ENCODE peak calls at places on chromosome 7, in five cellular contexts. N, A, M, I and F are unnamed samples.
A peak's percentile ranks its signal among the peaks of the same experiment; 100 is the strongest.

GRCh38 chr7:116772423-116772852 is 89.9 kb upstream of the CAPZA2 start:
- DNase-seq in I (no peak), A (peak; percentile 76), M (no peak), N (peak; percentile 77), F (no peak)

GRCh38 chr7:100819586-100819985 is 7.7 kb downstream of the EPHB4 start:
- DNase-seq in N (no peak), A (no peak), M (no peak), I (no peak), F (no peak)

GRCh38 chr7:158559356-158559755 is 28.3 kb downstream of the PTPRN2 start:
- DNase-seq in M (no peak), A (no peak), I (no peak), N (no peak), F (no peak)

GRCh38 chr7:39979406-39980073 is 29.5 kb downstream of the CDK13 start:
- DNase-seq in N (no peak), I (peak; percentile 16), A (no peak), M (no peak), F (no peak)

GRCh38 chr7:150461520-150461919 is 11.1 kb downstream of the GIMAP8 start:
- DNase-seq in A (no peak), N (no peak), M (no peak), I (no peak), F (no peak)

GRCh38 chr7:123275036-123275753 is 75.4 kb upstream of the SLC13A1 start:
- DNase-seq in I (no peak), N (peak; percentile 70), A (peak; percentile 58), M (no peak), F (no peak)

GRCh38 chr7:151244156-151244870 is 4.2 kb downstream of the SMARCD3 start:
- DNase-seq in A (peak; percentile 72), M (peak; percentile 51), I (peak; percentile 33), N (peak; percentile 61), F (peak; percentile 70)

GRCh38 chr7:335358-336148 is 45.6 kb downstream of the FOXL3 start:
- DNase-seq in I (no peak), A (no peak), M (no peak), N (no peak), F (no peak)

GRCh38 chr7:120770206-120770605 is 87.7 kb downstream of the TSPAN12 start:
- DNase-seq in A (no peak), I (no peak), N (no peak), M (no peak), F (no peak)

GRCh38 chr7:42108803-42109528 is 128.0 kb downstream of the GLI3 start:
- DNase-seq in N (no peak), M (no peak), A (peak; percentile 46), I (no peak), F (no peak)

GRCh38 chr7:123994449-123994848 is 38.4 kb downstream of the TMEM229A start:
- DNase-seq in I (no peak), M (no peak), A (no peak), N (no peak), F (no peak)

GRCh38 chr7:874036-874749 is 2.2 kb upstream of the GET4 start:
- DNase-seq in I (no peak), M (no peak), N (no peak), A (no peak), F (no peak)

GRCh38 chr7:90568213-90568612 is 27.9 kb upstream of the CDK14 start:
- DNase-seq in A (no peak), M (no peak), I (no peak), N (peak; percentile 19), F (no peak)

GRCh38 chr7:39712746-39713145 is 89.4 kb downstream of the RALA start:
- DNase-seq in A (no peak), I (no peak), N (no peak), M (no peak), F (no peak)

GRCh38 chr7:30780909-30781308 is 9.7 kb downstream of the MINDY4 start:
- DNase-seq in M (no peak), A (no peak), I (no peak), N (no peak), F (no peak)

GRCh38 chr7:138338361-138338760 is 121.7 kb upstream of the TRIM24 start:
- DNase-seq in I (no peak), A (peak; percentile 25), N (no peak), M (no peak), F (no peak)

GRCh38 chr7:84524714-84525694 is 330.4 kb upstream of the SEMA3A start:
- DNase-seq in I (no peak), M (no peak), N (peak; percentile 89), A (peak; percentile 93), F (no peak)

GRCh38 chr7:75946207-75946855 is 31.4 kb downstream of the POR start:
- DNase-seq in I (no peak), A (no peak), M (no peak), N (no peak), F (no peak)

GRCh38 chr7:90459888-90460287 is 9.6 kb upstream of the PTTG1IP2 start:
- DNase-seq in A (no peak), N (no peak), M (no peak), I (no peak), F (no peak)

GRCh38 chr7:5283421-5284303 is 919 bp downstream of the SLC29A4 start:
- DNase-seq in A (no peak), N (no peak), M (no peak), I (no peak), F (no peak)

GRCh38 chr7:54252256-54253035 is 289.7 kb upstream of the VSTM2A start:
- DNase-seq in N (peak; percentile 3), M (no peak), A (no peak), I (no peak), F (no peak)

GRCh38 chr7:77797734-77798393 is 370 bp downstream of the TMEM60 start:
- DNase-seq in I (no peak), M (peak; percentile 47), A (no peak), N (no peak), F (no peak)

GRCh38 chr7:137508437-137509175 is 165.1 kb upstream of the PTN start:
- DNase-seq in M (no peak), A (peak; percentile 85), I (no peak), N (peak; percentile 70), F (no peak)

GRCh38 chr7:156560075-156560474 is 80.5 kb upstream of the RNF32 start:
- DNase-seq in M (no peak), A (no peak), N (no peak), I (no peak), F (no peak)

GRCh38 chr7:129136887-129137647 is 7.4 kb upstream of the TSPAN33 start:
- DNase-seq in M (no peak), I (no peak), N (no peak), A (no peak), F (peak; percentile 54)

GRCh38 chr7:66380285-66380888 is 175.3 kb downstream of the TPST1 start:
- DNase-seq in N (peak; percentile 83), M (no peak), I (no peak), A (no peak), F (no peak)

GRCh38 chr7:34299066-34299465 is 359.0 kb upstream of the NPSR1 start:
- DNase-seq in A (no peak), N (no peak), I (no peak), M (no peak), F (no peak)

GRCh38 chr7:143389316-143390097 is 8.4 kb downstream of the ZYX start:
- DNase-seq in I (no peak), M (no peak), N (peak; percentile 45), A (no peak), F (no peak)

GRCh38 chr7:153400735-153401593 is 641.4 kb downstream of the ACTR3B start:
- DNase-seq in M (no peak), N (no peak), I (no peak), A (no peak), F (no peak)

GRCh38 chr7:14045651-14046050 is 56.2 kb upstream of the ETV1 start:
- DNase-seq in I (no peak), M (no peak), A (no peak), N (no peak), F (no peak)

DNA sequence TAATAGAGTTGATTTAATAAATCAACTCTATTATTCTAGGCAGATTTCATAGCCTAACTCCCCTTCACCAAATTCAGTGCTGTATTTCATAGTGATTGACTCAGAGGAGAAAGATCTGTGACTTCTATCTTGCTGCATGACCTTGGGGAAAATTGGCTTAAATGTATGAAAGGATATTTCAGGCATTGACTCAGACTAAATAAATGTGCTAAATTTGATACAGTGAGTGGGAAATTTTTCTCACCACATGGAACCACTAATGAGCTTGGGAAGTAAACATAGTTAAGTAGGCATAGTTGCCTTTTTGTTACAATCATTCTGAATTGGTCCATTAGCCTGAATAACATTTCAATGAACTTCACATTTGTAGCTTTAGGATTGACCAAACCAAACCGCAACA is 89.0 kb upstream of the PRPS1L1 start:
- DNase-seq in M (no peak), A (no peak), N (no peak), I (no peak), F (no peak)
- H3K4me3 ChIP-seq in M (no peak overlapping the region), A (no peak overlapping the region), N (no peak overlapping the region), I (no peak overlapping the region), F (no peak overlapping the region)

DNA sequence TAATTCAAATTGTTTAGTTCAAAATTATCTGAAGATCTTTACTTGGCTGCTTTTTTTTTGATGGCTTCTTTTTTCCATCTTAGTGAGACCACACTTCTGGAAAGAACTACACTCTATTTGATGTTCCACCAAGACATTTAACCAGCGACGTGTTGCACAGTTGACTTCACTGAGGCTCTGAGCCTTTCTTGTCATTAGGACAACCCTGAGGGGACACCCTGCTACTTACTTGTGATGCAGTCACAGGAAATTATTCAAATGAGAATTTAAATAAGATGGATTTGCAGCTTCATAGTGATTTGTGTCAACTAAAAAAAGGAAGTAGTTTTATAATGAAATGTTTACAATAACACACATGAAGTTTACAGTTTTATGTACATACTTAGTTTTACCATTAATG is 25.6 kb upstream of the PIK3CG start:
- DNase-seq in M (no peak), N (no peak), I (no peak), A (no peak), F (no peak)
- H3K4me3 ChIP-seq in M (no peak overlapping the region), N (no peak overlapping the region), I (no peak overlapping the region), A (no peak overlapping the region), F (no peak overlapping the region)

DNA sequence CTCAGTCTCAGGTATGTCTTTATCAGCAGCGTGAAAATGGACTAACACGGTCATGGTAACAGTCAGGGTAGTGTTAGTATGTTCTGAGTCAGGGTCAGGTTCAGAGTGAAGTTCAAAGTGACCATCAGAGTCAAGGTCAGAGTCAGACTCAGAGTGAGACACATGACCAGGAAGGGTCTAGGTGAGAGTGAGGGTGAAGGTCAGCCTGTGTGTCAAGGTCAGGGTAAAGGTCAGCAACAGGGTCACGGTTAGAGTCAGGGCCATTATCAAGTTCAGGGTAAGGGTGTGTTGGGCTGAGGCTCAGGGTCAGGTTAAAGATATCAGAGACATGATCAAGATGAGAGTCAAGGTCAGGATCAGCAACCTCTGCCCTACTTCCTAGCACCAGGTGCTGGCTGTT is 4.0 kb downstream of the MRPS24 start:
- DNase-seq in I (no peak), M (no peak), N (no peak), A (no peak), F (no peak)
- H3K4me3 ChIP-seq in I (no peak overlapping the region), M (no peak overlapping the region), N (no peak overlapping the region), A (no peak overlapping the region), F (no peak overlapping the region)

DNA sequence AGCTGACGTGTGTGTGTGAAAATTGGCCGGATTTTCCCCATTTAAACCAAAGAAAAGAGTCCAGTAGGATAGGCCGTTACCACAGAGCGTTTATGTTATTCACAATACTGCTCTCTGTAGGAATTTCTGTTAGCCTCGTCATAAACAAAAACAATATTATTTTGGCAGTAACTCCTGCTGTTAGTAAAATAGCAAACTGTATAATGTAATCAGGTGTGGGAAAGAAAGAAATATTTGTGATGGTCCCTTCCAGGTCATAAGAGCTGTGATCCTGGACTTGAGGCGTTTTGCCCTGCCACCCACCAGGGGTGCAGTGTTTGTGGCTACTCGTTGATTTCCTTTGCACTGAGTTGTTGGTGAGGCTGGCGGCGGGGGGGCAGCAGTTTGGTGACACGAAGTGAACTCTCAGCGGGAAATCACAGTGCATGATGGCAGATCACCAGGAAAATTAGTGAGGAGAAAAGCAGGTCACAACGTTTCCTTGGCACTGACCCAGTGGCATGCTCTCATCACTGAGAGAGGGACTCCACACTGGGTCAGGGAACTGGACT is 2.8 kb downstream of the EEPD1 start:
- DNase-seq in A (no peak), I (no peak), N (no peak), M (peak; percentile 47), F (no peak)
- H3K4me3 ChIP-seq in A (no peak overlapping the region), I (peak overlapping the region; percentile 4), N (no peak overlapping the region), M (no peak overlapping the region), F (no peak overlapping the region)